ENCODE peak calls at places on chromosomes 11 and 22, in five cellular contexts. One of them, this sample, is unnamed.

GRCh38 chr11:57481915-57482781 is 21.8 kb downstream of the RTN4RL2 start:
- DNase-seq in heart left ventricle: no peak
- DNase-seq in epithelial cell of proximal tubule: no peak
- DNase-seq in choroid plexus epithelial cell: no peak
- DNase-seq in WTC11: no peak
- DNase-seq in this sample: no peak

GRCh38 chr22:31952459-31952858 is 8.1 kb downstream of the YWHAH start:
- DNase-seq in heart left ventricle: no peak
- DNase-seq in epithelial cell of proximal tubule: no peak
- DNase-seq in choroid plexus epithelial cell: peak
- DNase-seq in WTC11: no peak
- DNase-seq in this sample: no peak

GRCh38 chr22:17772249-17772962 is 1.9 kb downstream of the BID start:
- DNase-seq in heart left ventricle: no peak
- DNase-seq in epithelial cell of proximal tubule: no peak
- DNase-seq in choroid plexus epithelial cell: no peak
- DNase-seq in WTC11: no peak
- DNase-seq in this sample: no peak

GRCh38 chr11:21257461-21257860 is 588.1 kb downstream of the NELL1 start:
- DNase-seq in heart left ventricle: no peak
- DNase-seq in epithelial cell of proximal tubule: no peak
- DNase-seq in choroid plexus epithelial cell: no peak
- DNase-seq in WTC11: no peak
- DNase-seq in this sample: no peak

GRCh38 chr11:120284272-120284671 is 40.8 kb upstream of the TLCD5 start:
- DNase-seq in heart left ventricle: no peak
- DNase-seq in epithelial cell of proximal tubule: no peak
- DNase-seq in choroid plexus epithelial cell: no peak
- DNase-seq in WTC11: no peak
- DNase-seq in this sample: no peak

GRCh38 chr11:2540521-2541320 is 95.9 kb downstream of the KCNQ1 start:
- DNase-seq in heart left ventricle: peak
- DNase-seq in epithelial cell of proximal tubule: no peak
- DNase-seq in choroid plexus epithelial cell: no peak
- DNase-seq in WTC11: no peak
- DNase-seq in this sample: no peak

GRCh38 chr11:13602844-13603243 is 65.6 kb upstream of the FAR1 start:
- DNase-seq in heart left ventricle: no peak
- DNase-seq in epithelial cell of proximal tubule: no peak
- DNase-seq in choroid plexus epithelial cell: no peak
- DNase-seq in WTC11: no peak
- DNase-seq in this sample: no peak

GRCh38 chr11:95922099-95922498 is 1.8 kb downstream of the MTMR2 start:
- DNase-seq in heart left ventricle: no peak
- DNase-seq in epithelial cell of proximal tubule: no peak
- DNase-seq in choroid plexus epithelial cell: no peak
- DNase-seq in WTC11: no peak
- DNase-seq in this sample: no peak

GRCh38 chr11:38345286-38345685 is 1747.2 kb upstream of the RAG2 start:
- DNase-seq in heart left ventricle: no peak
- DNase-seq in epithelial cell of proximal tubule: no peak
- DNase-seq in choroid plexus epithelial cell: peak
- DNase-seq in WTC11: no peak
- DNase-seq in this sample: no peak

GRCh38 chr11:125221499-125221898 is 56.9 kb downstream of the PKNOX2 start:
- DNase-seq in heart left ventricle: no peak
- DNase-seq in epithelial cell of proximal tubule: no peak
- DNase-seq in choroid plexus epithelial cell: no peak
- DNase-seq in WTC11: no peak
- DNase-seq in this sample: no peak

GRCh38 chr11:91997178-91997577 is 227.4 kb upstream of the FAT3 start:
- DNase-seq in heart left ventricle: no peak
- DNase-seq in epithelial cell of proximal tubule: no peak
- DNase-seq in choroid plexus epithelial cell: no peak
- DNase-seq in WTC11: no peak
- DNase-seq in this sample: no peak

GRCh38 chr11:130217632-130218031 is 58.0 kb downstream of the ST14 start:
- DNase-seq in heart left ventricle: peak
- DNase-seq in epithelial cell of proximal tubule: no peak
- DNase-seq in choroid plexus epithelial cell: no peak
- DNase-seq in WTC11: peak
- DNase-seq in this sample: no peak

GRCh38 chr22:30225220-30225922 is 21.2 kb downstream of the LIF start:
- DNase-seq in heart left ventricle: no peak
- DNase-seq in epithelial cell of proximal tubule: no peak
- DNase-seq in choroid plexus epithelial cell: no peak
- DNase-seq in WTC11: no peak
- DNase-seq in this sample: no peak

GRCh38 chr11:123166095-123166559 is 28.9 kb downstream of the CLMP start:
- DNase-seq in heart left ventricle: no peak
- DNase-seq in epithelial cell of proximal tubule: no peak
- DNase-seq in choroid plexus epithelial cell: peak
- DNase-seq in WTC11: peak
- DNase-seq in this sample: no peak

GRCh38 chr11:106152013-106152412 is 74.6 kb downstream of the AASDHPPT start:
- DNase-seq in heart left ventricle: no peak
- DNase-seq in epithelial cell of proximal tubule: no peak
- DNase-seq in choroid plexus epithelial cell: peak
- DNase-seq in WTC11: no peak
- DNase-seq in this sample: no peak

GRCh38 chr11:34621876-34622275 is 983 bp downstream of the EHF start:
- DNase-seq in heart left ventricle: no peak
- DNase-seq in epithelial cell of proximal tubule: no peak
- DNase-seq in choroid plexus epithelial cell: no peak
- DNase-seq in WTC11: no peak
- DNase-seq in this sample: no peak

GRCh38 chr11:34623463-34623862 is 2.6 kb downstream of the EHF start:
- DNase-seq in heart left ventricle: no peak
- DNase-seq in epithelial cell of proximal tubule: no peak
- DNase-seq in choroid plexus epithelial cell: no peak
- DNase-seq in WTC11: no peak
- DNase-seq in this sample: no peak

GRCh38 chr11:34626393-34626792 is 5.5 kb downstream of the EHF start:
- DNase-seq in heart left ventricle: no peak
- DNase-seq in epithelial cell of proximal tubule: no peak
- DNase-seq in choroid plexus epithelial cell: no peak
- DNase-seq in WTC11: no peak
- DNase-seq in this sample: no peak

GRCh38 chr11:34625576-34625975 is 4.7 kb downstream of the EHF start:
- DNase-seq in heart left ventricle: no peak
- DNase-seq in epithelial cell of proximal tubule: no peak
- DNase-seq in choroid plexus epithelial cell: no peak
- DNase-seq in WTC11: no peak
- DNase-seq in this sample: no peak

GRCh38 chr11:34624069-34624468 is 3.2 kb downstream of the EHF start:
- DNase-seq in heart left ventricle: no peak
- DNase-seq in epithelial cell of proximal tubule: no peak
- DNase-seq in choroid plexus epithelial cell: no peak
- DNase-seq in WTC11: no peak
- DNase-seq in this sample: no peak
- TF ChIP-seq CTCF in heart left ventricle: no peak
- TF ChIP-seq CTCF in epithelial cell of proximal tubule: no peak
- TF ChIP-seq CTCF in choroid plexus epithelial cell: no peak
- TF ChIP-seq CTCF in WTC11: no peak
- TF ChIP-seq CTCF in this sample: no peak

GRCh38 chr11:97610000-97610399 is 1220.2 kb downstream of the JRKL start:
- DNase-seq in heart left ventricle: no peak
- DNase-seq in epithelial cell of proximal tubule: no peak
- DNase-seq in choroid plexus epithelial cell: peak
- DNase-seq in WTC11: peak
- DNase-seq in this sample: no peak
- TF ChIP-seq CTCF in heart left ventricle: no peak
- TF ChIP-seq CTCF in epithelial cell of proximal tubule: peak
- TF ChIP-seq CTCF in choroid plexus epithelial cell: peak
- TF ChIP-seq CTCF in WTC11: no peak
- TF ChIP-seq CTCF in this sample: no peak

DNA sequence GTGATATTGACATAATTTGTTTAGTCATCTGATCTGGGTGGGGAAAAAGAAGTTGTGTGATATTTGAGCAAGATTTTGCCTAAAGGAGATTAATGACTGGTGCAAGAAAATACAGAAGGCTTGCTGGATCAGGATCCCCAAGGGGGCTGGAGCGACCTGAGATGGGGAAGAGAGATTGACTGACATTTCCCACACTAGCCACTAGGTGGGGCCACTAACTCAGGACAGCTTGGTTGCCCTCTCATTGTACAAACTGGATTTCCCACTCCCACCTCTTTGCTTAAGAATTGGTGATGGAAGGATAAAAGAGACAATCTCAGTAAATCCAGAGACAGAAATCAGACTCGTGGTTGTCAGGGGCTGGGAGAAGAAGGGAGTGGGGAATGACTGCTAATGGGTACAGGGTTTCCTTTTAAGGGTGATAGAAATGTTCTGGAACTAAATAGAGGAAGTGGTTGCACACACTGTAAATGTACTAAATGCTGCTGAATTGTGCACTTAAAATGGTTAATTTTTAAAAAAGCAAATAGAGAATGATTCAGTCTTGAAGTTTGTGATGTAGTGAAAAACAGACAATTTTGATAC is 50.7 kb downstream of the CTTN start:
- DNase-seq in heart left ventricle: no peak
- DNase-seq in epithelial cell of proximal tubule: no peak
- DNase-seq in choroid plexus epithelial cell: no peak
- DNase-seq in WTC11: peak
- DNase-seq in this sample: no peak
- TF ChIP-seq CTCF in heart left ventricle: no peak
- TF ChIP-seq CTCF in epithelial cell of proximal tubule: peak
- TF ChIP-seq CTCF in choroid plexus epithelial cell: peak
- TF ChIP-seq CTCF in WTC11: peak
- TF ChIP-seq CTCF in this sample: peak

GRCh38 chr22:43587574-43587973 is 175.8 kb downstream of the MPPED1 start:
- DNase-seq in heart left ventricle: no peak
- DNase-seq in epithelial cell of proximal tubule: no peak
- DNase-seq in choroid plexus epithelial cell: no peak
- DNase-seq in WTC11: no peak
- DNase-seq in this sample: no peak

GRCh38 chr22:43592470-43592869 is 180.7 kb downstream of the MPPED1 start:
- DNase-seq in heart left ventricle: no peak
- DNase-seq in epithelial cell of proximal tubule: no peak
- DNase-seq in choroid plexus epithelial cell: no peak
- DNase-seq in WTC11: peak
- DNase-seq in this sample: no peak
- TF ChIP-seq CTCF in heart left ventricle: no peak
- TF ChIP-seq CTCF in epithelial cell of proximal tubule: peak
- TF ChIP-seq CTCF in choroid plexus epithelial cell: peak
- TF ChIP-seq CTCF in WTC11: peak
- TF ChIP-seq CTCF in this sample: peak

GRCh38 chr11:134199531-134199930 is 24.2 kb downstream of the NCAPD3 start:
- DNase-seq in heart left ventricle: no peak
- DNase-seq in epithelial cell of proximal tubule: no peak
- DNase-seq in choroid plexus epithelial cell: no peak
- DNase-seq in WTC11: no peak
- DNase-seq in this sample: no peak
- TF ChIP-seq CTCF in heart left ventricle: no peak
- TF ChIP-seq CTCF in epithelial cell of proximal tubule: no peak
- TF ChIP-seq CTCF in choroid plexus epithelial cell: no peak
- TF ChIP-seq CTCF in WTC11: no peak
- TF ChIP-seq CTCF in this sample: no peak

DNA sequence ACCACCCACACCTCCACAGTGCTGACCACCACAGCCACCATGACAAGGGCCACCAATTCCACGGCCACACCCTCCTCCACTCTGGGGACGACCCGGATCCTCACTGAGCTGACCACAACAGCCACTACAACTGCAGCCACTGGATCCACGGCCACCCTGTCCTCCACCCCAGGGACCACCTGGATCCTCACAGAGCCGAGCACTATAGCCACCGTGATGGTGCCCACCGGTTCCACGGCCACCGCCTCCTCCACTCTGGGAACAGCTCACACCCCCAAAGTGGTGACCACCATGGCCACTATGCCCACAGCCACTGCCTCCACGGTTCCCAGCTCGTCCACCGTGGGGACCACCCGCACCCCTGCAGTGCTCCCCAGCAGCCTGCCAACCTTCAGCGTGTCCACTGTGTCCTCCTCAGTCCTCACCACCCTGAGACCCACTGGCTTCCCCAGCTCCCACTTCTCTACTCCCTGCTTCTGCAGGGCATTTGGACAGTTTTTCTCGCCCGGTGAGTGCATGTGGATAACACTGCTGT is 28.4 kb downstream of the MUC5B start:
- DNase-seq in heart left ventricle: no peak
- DNase-seq in epithelial cell of proximal tubule: no peak
- DNase-seq in choroid plexus epithelial cell: no peak
- DNase-seq in WTC11: no peak
- DNase-seq in this sample: no peak
- TF ChIP-seq CTCF in heart left ventricle: no peak
- TF ChIP-seq CTCF in epithelial cell of proximal tubule: no peak
- TF ChIP-seq CTCF in choroid plexus epithelial cell: no peak
- TF ChIP-seq CTCF in WTC11: no peak
- TF ChIP-seq CTCF in this sample: no peak